ENCODE peak calls at places on chromosomes 16 and 17, in nine cellular contexts. One of them, this sample, is unnamed.

GRCh38 chr17:78105101-78105500 is 23.5 kb downstream of the TMC6 start:
- DNase-seq in AG20443: no peak
- DNase-seq in cardiac septum: no peak
- DNase-seq in caudate nucleus: no peak
- DNase-seq in WTC11: no peak
- DNase-seq in HS-5: no peak
- DNase-seq in kidney: no peak
- DNase-seq in ascending aorta: no peak
- DNase-seq in Right ventricle myocardium superior: no peak
- DNase-seq in this sample: no peak

GRCh38 chr17:12492450-12492849 is 173.2 kb upstream of the MYOCD start:
- DNase-seq in ascending aorta: no peak
- DNase-seq in HS-5: no peak
- DNase-seq in caudate nucleus: no peak
- DNase-seq in kidney: no peak
- DNase-seq in Right ventricle myocardium superior: no peak
- DNase-seq in WTC11: no peak
- DNase-seq in cardiac septum: no peak
- DNase-seq in AG20443: no peak
- DNase-seq in this sample: no peak

GRCh38 chr16:67151431-67152097 is 766 bp upstream of the B3GNT9 start:
- DNase-seq in kidney: peak; percentile 26
- DNase-seq in Right ventricle myocardium superior: no peak
- DNase-seq in WTC11: no peak
- DNase-seq in caudate nucleus: no peak
- DNase-seq in ascending aorta: no peak
- DNase-seq in AG20443: no peak
- DNase-seq in HS-5: no peak
- DNase-seq in cardiac septum: no peak
- DNase-seq in this sample: no peak

GRCh38 chr16:25064967-25065366 is 46.6 kb upstream of the LCMT1 start:
- DNase-seq in WTC11: no peak
- DNase-seq in HS-5: no peak
- DNase-seq in cardiac septum: no peak
- DNase-seq in AG20443: no peak
- DNase-seq in caudate nucleus: no peak
- DNase-seq in ascending aorta: no peak
- DNase-seq in Right ventricle myocardium superior: no peak
- DNase-seq in kidney: no peak
- DNase-seq in this sample: no peak

GRCh38 chr16:64983983-64984382 is 137.9 kb downstream of the CDH11 start:
- DNase-seq in Right ventricle myocardium superior: no peak
- DNase-seq in caudate nucleus: peak; percentile 4
- DNase-seq in ascending aorta: no peak
- DNase-seq in WTC11: peak; percentile 78
- DNase-seq in HS-5: no peak
- DNase-seq in cardiac septum: no peak
- DNase-seq in kidney: no peak
- DNase-seq in AG20443: peak; percentile 73
- DNase-seq in this sample: no peak

GRCh38 chr17:30396129-30396528 is 17.4 kb downstream of the CPD start:
- DNase-seq in WTC11: no peak
- DNase-seq in ascending aorta: no peak
- DNase-seq in HS-5: no peak
- DNase-seq in caudate nucleus: no peak
- DNase-seq in cardiac septum: no peak
- DNase-seq in Right ventricle myocardium superior: no peak
- DNase-seq in AG20443: no peak
- DNase-seq in kidney: no peak
- DNase-seq in this sample: no peak

GRCh38 chr16:2057438-2057837 is 9.7 kb downstream of the TSC2 start:
- DNase-seq in caudate nucleus: no peak
- DNase-seq in WTC11: no peak
- DNase-seq in cardiac septum: no peak
- DNase-seq in ascending aorta: no peak
- DNase-seq in AG20443: no peak
- DNase-seq in Right ventricle myocardium superior: no peak
- DNase-seq in HS-5: no peak
- DNase-seq in kidney: no peak
- DNase-seq in this sample: no peak

GRCh38 chr17:81712468-81713003 is 452 bp downstream of the SLC25A10 start:
- DNase-seq in ascending aorta: no peak
- DNase-seq in AG20443: peak; percentile 83
- DNase-seq in caudate nucleus: no peak
- DNase-seq in cardiac septum: no peak
- DNase-seq in kidney: no peak
- DNase-seq in HS-5: no peak
- DNase-seq in Right ventricle myocardium superior: no peak
- DNase-seq in WTC11: no peak
- DNase-seq in this sample: no peak

GRCh38 chr17:45043813-45044540 is 7.5 kb downstream of the DCAKD start:
- DNase-seq in caudate nucleus: no peak
- DNase-seq in cardiac septum: no peak
- DNase-seq in HS-5: no peak
- DNase-seq in AG20443: no peak
- DNase-seq in ascending aorta: no peak
- DNase-seq in Right ventricle myocardium superior: no peak
- DNase-seq in kidney: no peak
- DNase-seq in WTC11: no peak
- DNase-seq in this sample: no peak

GRCh38 chr17:68748381-68748780 is 147.2 kb upstream of the FAM20A start:
- DNase-seq in HS-5: no peak
- DNase-seq in Right ventricle myocardium superior: no peak
- DNase-seq in WTC11: no peak
- DNase-seq in kidney: no peak
- DNase-seq in ascending aorta: no peak
- DNase-seq in cardiac septum: no peak
- DNase-seq in caudate nucleus: no peak
- DNase-seq in AG20443: no peak
- DNase-seq in this sample: no peak

GRCh38 chr16:69880640-69881133 is 70.4 kb upstream of the CLEC18A start:
- DNase-seq in caudate nucleus: no peak
- DNase-seq in kidney: no peak
- DNase-seq in HS-5: peak; percentile 23
- DNase-seq in WTC11: no peak
- DNase-seq in Right ventricle myocardium superior: no peak
- DNase-seq in AG20443: peak; percentile 74
- DNase-seq in cardiac septum: no peak
- DNase-seq in ascending aorta: no peak
- DNase-seq in this sample: no peak

GRCh38 chr17:65388911-65389310 is 172.5 kb downstream of the AXIN2 start:
- DNase-seq in cardiac septum: no peak
- DNase-seq in WTC11: no peak
- DNase-seq in HS-5: no peak
- DNase-seq in kidney: no peak
- DNase-seq in caudate nucleus: no peak
- DNase-seq in Right ventricle myocardium superior: no peak
- DNase-seq in ascending aorta: no peak
- DNase-seq in AG20443: peak; percentile 38
- DNase-seq in this sample: no peak

GRCh38 chr16:65429504-65430149 is 307.8 kb upstream of the CDH11 start:
- DNase-seq in AG20443: no peak
- DNase-seq in WTC11: no peak
- DNase-seq in HS-5: no peak
- DNase-seq in caudate nucleus: no peak
- DNase-seq in ascending aorta: no peak
- DNase-seq in Right ventricle myocardium superior: no peak
- DNase-seq in cardiac septum: no peak
- DNase-seq in kidney: no peak
- DNase-seq in this sample: no peak

This sample was measured in coronary artery.